ENCODE peak calls at places on chromosome 2, in four cellular contexts. F is H9, O is IMR-90, X is neuronal stem cell. D is an unnamed sample.

GRCh38 chr2:229257980-229258379 is 13.1 kb downstream of the PID1 start:
- DNase-seq in F (no peak), O (no peak), X (no peak), D (no peak)

GRCh38 chr2:171723724-171724683 is 36.7 kb downstream of the DYNC1I2 start:
- DNase-seq in F (peak), O (peak), X (peak), D (no peak)

GRCh38 chr2:228681426-228681825 is 499.9 kb upstream of the SPHKAP start:
- DNase-seq in F (peak), O (peak), X (no peak), D (no peak)

GRCh38 chr2:8457092-8457481 is 224.8 kb upstream of the ID2 start:
- DNase-seq in F (no peak), O (no peak), X (no peak), D (no peak)

GRCh38 chr2:138997849-138998517 is 217.8 kb upstream of the NXPH2 start:
- DNase-seq in F (no peak), O (no peak), X (no peak), D (no peak)

GRCh38 chr2:10438688-10439087 is 9.4 kb downstream of the ODC1 start:
- DNase-seq in F (no peak), O (no peak), X (no peak), D (no peak)

GRCh38 chr2:11348209-11348749 is 3.8 kb upstream of the ROCK2 start:
- DNase-seq in F (no peak), O (no peak), X (no peak), D (peak)

GRCh38 chr2:3404495-3404894 is 25.0 kb downstream of the TRAPPC12 start:
- DNase-seq in F (no peak), O (no peak), X (no peak), D (no peak)

GRCh38 chr2:100742884-100743283 is 77.1 kb upstream of the NPAS2 start:
- DNase-seq in F (no peak), O (peak), X (no peak), D (no peak)

GRCh38 chr2:206611736-206612135 is 30.6 kb upstream of the FAM237A start:
- DNase-seq in F (no peak), O (no peak), X (no peak), D (no peak)

GRCh38 chr2:235002198-235003095 is 50.6 kb downstream of the SH3BP4 start:
- DNase-seq in F (no peak), O (peak), X (no peak), D (peak)

GRCh38 chr2:39068290-39068689 is 52.6 kb downstream of the SOS1 start:
- DNase-seq in F (no peak), O (peak), X (no peak), D (no peak)

GRCh38 chr2:170887496-170888265 is 41.4 kb upstream of the GORASP2 start:
- DNase-seq in F (no peak), O (no peak), X (no peak), D (no peak)

GRCh38 chr2:85325466-85325811 is 2.4 kb downstream of the TGOLN2 start:
- DNase-seq in F (no peak), O (no peak), X (no peak), D (no peak)

GRCh38 chr2:105388971-105389381 is 9.9 kb downstream of the FHL2 start:
- DNase-seq in F (no peak), O (peak), X (no peak), D (no peak)

GRCh38 chr2:128410758-128411215 is 92.1 kb upstream of the HS6ST1 start:
- DNase-seq in F (peak), O (no peak), X (no peak), D (no peak)

GRCh38 chr2:145123606-145124005 is 603.7 kb upstream of the ZEB2 start:
- DNase-seq in F (no peak), O (peak), X (no peak), D (no peak)

GRCh38 chr2:95315801-95316411 is 18.8 kb downstream of the KCNIP3 start:
- DNase-seq in F (no peak), O (peak), X (no peak), D (no peak)

GRCh38 chr2:24021122-24021998 is 11.5 kb downstream of the MFSD2B start:
- DNase-seq in F (peak), O (no peak), X (no peak), D (peak)

GRCh38 chr2:218863021-218863520 is 3.5 kb downstream of the WNT6 start:
- DNase-seq in F (no peak), O (no peak), X (no peak), D (no peak)

GRCh38 chr2:105510761-105511669 is 112.2 kb upstream of the FHL2 start:
- DNase-seq in F (no peak), O (peak), X (no peak), D (peak)

GRCh38 chr2:125745514-125745913 is 910.4 kb upstream of the GYPC start:
- DNase-seq in F (peak), O (no peak), X (peak), D (peak)

GRCh38 chr2:112706170-112706664 is 14.6 kb upstream of the NT5DC4 start:
- DNase-seq in F (no peak), O (peak), X (no peak), D (peak)

GRCh38 chr2:74007120-74007519 is 22.4 kb downstream of the TET3 start:
- DNase-seq in F (no peak), O (peak), X (no peak), D (no peak)

GRCh38 chr2:16713011-16713423 is 47.4 kb upstream of the CYRIA start:
- DNase-seq in F (no peak), O (no peak), X (no peak), D (no peak)
- H3K23ac ChIP-seq in F (no peak), O (no peak), X (no peak), D (no peak)

DNA sequence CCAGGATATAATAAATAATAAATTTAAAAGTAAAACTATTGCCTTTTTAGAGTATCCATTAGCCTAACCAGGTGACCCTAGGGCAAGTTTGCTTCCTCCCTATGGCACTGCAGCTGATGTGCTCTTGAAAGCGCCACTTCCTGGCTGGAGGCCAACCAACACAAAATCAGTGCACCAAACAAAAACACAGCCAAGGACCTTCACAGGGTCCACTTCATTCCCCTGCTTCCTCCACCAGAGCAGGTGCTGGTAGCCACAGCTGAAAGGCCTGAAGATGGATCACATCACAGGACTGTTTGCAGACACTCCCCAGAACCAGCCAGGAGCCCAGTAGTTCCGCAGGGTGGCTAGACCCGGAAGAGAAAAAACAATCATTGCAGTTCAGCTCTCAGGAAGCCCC is 108.8 kb downstream of the TWIST2 start:
- DNase-seq in F (peak), O (no peak), X (no peak), D (no peak)
- H2AFZ ChIP-seq in F (no peak), O (no peak), X (no peak), D (no peak)

GRCh38 chr2:189762229-189762550 is 402 bp downstream of the OSGEPL1 start:
- DNase-seq in F (no peak), O (no peak), X (no peak), D (no peak)

GRCh38 chr2:189763908-189764661 is 1.5 kb upstream of the OSGEPL1 start:
- DNase-seq in F (no peak), O (peak), X (no peak), D (no peak)

GRCh38 chr2:189762551-189763298 is at the start of gene OSGEPL1:
- DNase-seq in F (peak), O (peak), X (peak), D (peak)
- H3K23ac ChIP-seq in F (no peak), O (peak), X (no peak), D (no peak)

DNA sequence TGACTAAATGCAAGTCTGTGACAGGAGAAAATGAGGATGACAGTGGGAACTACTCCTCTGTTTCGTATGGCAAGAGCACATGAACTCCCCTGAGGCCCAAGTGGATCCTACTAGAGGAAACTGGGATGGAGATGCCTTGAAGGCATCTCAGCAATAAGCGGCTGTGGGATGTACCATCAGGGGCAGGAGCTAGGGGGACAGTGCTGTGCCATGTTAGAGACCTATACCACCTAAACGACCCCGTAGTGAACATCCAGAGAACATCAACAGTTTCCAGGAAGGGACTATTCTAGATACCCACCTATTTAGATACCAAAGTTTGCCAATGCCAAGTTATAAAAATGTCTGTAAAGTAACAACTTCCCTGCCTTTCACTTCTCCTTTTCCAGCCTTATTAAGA is 860.8 kb upstream of the ACVR2A start:
- DNase-seq in F (no peak), O (no peak), X (no peak), D (no peak)
- H2AFZ ChIP-seq in F (no peak), O (no peak), X (peak), D (no peak)

DNA sequence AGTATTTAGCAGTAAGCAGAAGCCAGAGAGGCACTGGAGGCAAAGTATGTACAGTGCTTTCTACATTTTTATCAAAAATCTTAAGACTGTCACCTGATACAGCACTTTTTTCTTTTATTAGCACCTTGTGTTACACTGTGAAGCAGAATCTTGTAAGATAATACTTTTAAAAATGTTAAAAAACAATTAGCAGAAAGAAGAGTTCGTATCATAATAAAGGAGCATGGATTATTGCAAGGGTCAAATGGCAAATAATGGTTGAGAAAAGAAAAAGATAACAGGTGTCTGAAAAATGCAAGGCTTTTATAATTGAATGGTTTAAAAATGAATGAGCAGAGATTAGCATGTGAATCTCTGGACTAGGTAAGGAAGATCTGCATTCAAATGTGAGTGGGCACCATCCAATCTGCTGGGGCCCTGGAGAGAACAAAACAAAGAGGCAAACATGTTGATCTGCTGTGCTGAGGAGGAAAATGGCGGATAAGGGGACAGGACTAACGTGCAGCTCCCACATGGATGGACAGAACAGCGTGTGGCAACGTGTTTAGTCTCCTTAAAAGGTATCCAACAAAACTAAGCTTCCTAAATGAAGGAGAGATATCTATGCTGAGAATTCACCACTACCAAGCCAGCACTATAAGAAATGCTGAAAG is 9.5 kb downstream of the CEBPZOS start:
- DNase-seq in F (peak), O (no peak), X (no peak), D (no peak)
- H3K23ac ChIP-seq in F (no peak), O (no peak), X (no peak), D (no peak)

GRCh38 chr2:241147336-241147735 is 1.9 kb downstream of the PASK start:
- DNase-seq in F (no peak), O (no peak), X (no peak), D (no peak)

GRCh38 chr2:241149675-241149924 is 328 bp upstream of the PASK start:
- DNase-seq in F (no peak), O (no peak), X (no peak), D (no peak)

GRCh38 chr2:241148891-241149674 is at the start of gene PASK:
- DNase-seq in F (peak), O (peak), X (peak), D (peak)

GRCh38 chr2:241149925-241150659 is at the start of gene PPP1R7:
- DNase-seq in F (peak), O (peak), X (peak), D (peak)

DNA sequence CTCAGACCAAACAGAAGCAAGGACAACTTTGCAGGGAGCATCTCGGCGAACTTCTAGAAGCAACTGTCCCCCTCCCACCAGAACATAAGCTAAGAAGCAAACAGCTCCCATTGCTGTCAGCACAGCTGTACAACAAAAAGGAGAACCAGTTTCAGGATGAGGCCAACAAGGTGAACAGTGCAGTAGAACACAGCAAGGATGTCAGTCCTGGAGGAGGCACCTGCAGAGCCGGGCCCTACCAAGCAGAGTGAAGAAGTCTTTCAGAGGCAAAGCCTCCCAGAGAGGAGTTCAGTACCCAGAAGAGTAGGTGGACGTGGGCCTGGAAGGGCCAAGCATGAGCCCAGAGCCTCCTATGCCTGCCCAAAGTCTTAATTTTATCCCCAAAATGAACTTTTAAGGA is 1.0 kb downstream of the PASK start:
- DNase-seq in F (no peak), O (no peak), X (no peak), D (no peak)
- H2AFZ ChIP-seq in F (no peak), O (peak), X (peak), D (no peak)

D was measured in trophoblast cell.